ENCODE peak calls at places on chromosomes 2 and 18, in ten cellular contexts. H, M, B, G, Y, C, V, Q, X and N are unnamed samples.

GRCh38 chr18:77635441-77635840 is 385.8 kb downstream of the GALR1 start:
- DNase-seq in H (no peak), M (no peak), B (no peak), G (no peak), Y (no peak), C (no peak), V (peak), Q (peak), X (peak), N (peak)

GRCh38 chr2:238496756-238497609 is 70.3 kb downstream of the ASB1 start:
- DNase-seq in H (no peak), M (no peak), B (no peak), G (no peak), Y (no peak), C (no peak), V (no peak), Q (no peak), X (no peak), N (peak)

GRCh38 chr2:80288576-80288975 is 16.0 kb downstream of the LRRTM1 start:
- DNase-seq in H (no peak), M (no peak), B (no peak), G (no peak), Y (no peak), C (no peak), V (peak), Q (peak), X (peak), N (no peak)

GRCh38 chr2:20168048-20168726 is 56.7 kb downstream of the SDC1 start:
- DNase-seq in H (no peak), M (no peak), B (no peak), G (no peak), Y (no peak), C (no peak), V (no peak), Q (no peak), X (no peak), N (no peak)

GRCh38 chr18:7658701-7659100 is 91.6 kb downstream of the PTPRM start:
- DNase-seq in H (no peak), M (no peak), B (no peak), G (peak), Y (no peak), C (no peak), V (no peak), Q (no peak), X (no peak), N (no peak)

GRCh38 chr18:63677490-63678225 is 16.0 kb upstream of the SERPINB3 start:
- DNase-seq in H (no peak), M (no peak), B (no peak), G (peak), Y (no peak), C (no peak), V (peak), Q (no peak), X (no peak), N (no peak)

GRCh38 chr18:13813271-13813849 is 10.6 kb upstream of the MC5R start:
- DNase-seq in H (peak), M (peak), B (no peak), G (peak), Y (peak), C (peak), V (peak), Q (peak), X (peak), N (no peak)

GRCh38 chr18:55768255-55768654 is 180.3 kb upstream of the TCF4 start:
- DNase-seq in H (no peak), M (no peak), B (no peak), G (peak), Y (no peak), C (no peak), V (peak), Q (no peak), X (peak), N (no peak)

GRCh38 chr18:26657618-26658581 is 109.5 kb upstream of the KCTD1 start:
- DNase-seq in H (no peak), M (no peak), B (no peak), G (no peak), Y (peak), C (no peak), V (no peak), Q (no peak), X (no peak), N (no peak)

GRCh38 chr2:38200583-38200982 is 124.6 kb upstream of the CYP1B1 start:
- DNase-seq in H (no peak), M (no peak), B (no peak), G (peak), Y (no peak), C (no peak), V (no peak), Q (no peak), X (no peak), N (no peak)

GRCh38 chr2:181876614-181877063 is 14.9 kb upstream of the ITPRID2 start:
- DNase-seq in H (no peak), M (no peak), B (no peak), G (peak), Y (peak), C (no peak), V (peak), Q (peak), X (peak), N (no peak)

GRCh38 chr18:55763805-55764204 is 175.8 kb upstream of the TCF4 start:
- DNase-seq in H (no peak), M (peak), B (no peak), G (no peak), Y (no peak), C (no peak), V (no peak), Q (no peak), X (no peak), N (no peak)

GRCh38 chr2:196510246-196510645 is 129.3 kb upstream of the CCDC150 start:
- DNase-seq in H (no peak), M (no peak), B (no peak), G (no peak), Y (no peak), C (no peak), V (no peak), Q (no peak), X (no peak), N (no peak)

GRCh38 chr2:9613291-9613690 is 17.5 kb downstream of the YWHAQ start:
- DNase-seq in H (no peak), M (no peak), B (no peak), G (peak), Y (no peak), C (no peak), V (peak), Q (no peak), X (peak), N (no peak)

GRCh38 chr2:226799976-226800940 is 638 bp upstream of the IRS1 start:
- DNase-seq in H (peak), M (no peak), B (no peak), G (peak), Y (peak), C (no peak), V (peak), Q (peak), X (peak), N (no peak)

GRCh38 chr2:694174-694573 is 17.0 kb upstream of the TMEM18 start:
- DNase-seq in H (no peak), M (no peak), B (no peak), G (peak), Y (no peak), C (no peak), V (no peak), Q (no peak), X (peak), N (no peak)

GRCh38 chr18:8744656-8745055 is 39.3 kb downstream of the MTCL1 start:
- DNase-seq in H (peak), M (no peak), B (no peak), G (no peak), Y (no peak), C (no peak), V (no peak), Q (no peak), X (no peak), N (no peak)

GRCh38 chr2:113240915-113241911 is 37.5 kb downstream of the PAX8 start:
- DNase-seq in H (peak), M (no peak), B (peak), G (peak), Y (peak), C (no peak), V (peak), Q (peak), X (peak), N (peak)

GRCh38 chr2:12990523-12990922 is 273.8 kb downstream of the TRIB2 start:
- DNase-seq in H (no peak), M (no peak), B (no peak), G (no peak), Y (no peak), C (no peak), V (peak), Q (no peak), X (peak), N (no peak)

GRCh38 chr2:233022561-233022960 is 9.5 kb upstream of the NGEF start:
- DNase-seq in H (no peak), M (no peak), B (no peak), G (no peak), Y (no peak), C (no peak), V (no peak), Q (no peak), X (no peak), N (no peak)

GRCh38 chr18:75127143-75128021 is 81.6 kb downstream of the PTGR3 start:
- DNase-seq in H (no peak), M (no peak), B (no peak), G (no peak), Y (no peak), C (no peak), V (no peak), Q (no peak), X (no peak), N (peak)

GRCh38 chr2:239259173-239259572 is 141.6 kb downstream of the HDAC4 start:
- DNase-seq in H (peak), M (no peak), B (no peak), G (no peak), Y (no peak), C (no peak), V (no peak), Q (no peak), X (no peak), N (peak)

GRCh38 chr18:12862467-12862866 is 21.6 kb downstream of the PTPN2 start:
- DNase-seq in H (no peak), M (no peak), B (no peak), G (no peak), Y (no peak), C (no peak), V (no peak), Q (no peak), X (no peak), N (no peak)

GRCh38 chr2:69260666-69261065 is 126.4 kb downstream of the GFPT1 start:
- DNase-seq in H (no peak), M (no peak), B (no peak), G (no peak), Y (no peak), C (no peak), V (no peak), Q (no peak), X (no peak), N (no peak)

GRCh38 chr18:26562568-26562967 is 14.2 kb upstream of the KCTD1 start:
- DNase-seq in H (no peak), M (no peak), B (no peak), G (no peak), Y (no peak), C (no peak), V (no peak), Q (no peak), X (no peak), N (no peak)

GRCh38 chr2:238846503-238847431 is 1.1 kb upstream of the TWIST2 start:
- DNase-seq in H (no peak), M (no peak), B (no peak), G (peak), Y (no peak), C (no peak), V (peak), Q (no peak), X (peak), N (no peak)